ENCODE peak calls at places on chromosome 10, in ten cellular contexts. One of them, this sample, is unnamed.
A peak's percentile ranks its signal among the peaks of the same experiment; 100 is the strongest.

GRCh38 chr10:113600569-113600968 is 47.7 kb downstream of the HABP2 start:
- DNase-seq in K562: no peak
- DNase-seq in breast epithelium: no peak
- DNase-seq in stomach: no peak
- DNase-seq in sigmoid colon: no peak
- DNase-seq in transverse colon: no peak
- DNase-seq in SK-N-MC: no peak
- DNase-seq in GM23338: no peak
- DNase-seq in spleen: no peak
- DNase-seq in prostate gland: no peak
- DNase-seq in this sample: no peak

GRCh38 chr10:71218046-71218832 is 5.9 kb downstream of the UNC5B start:
- DNase-seq in K562: no peak
- DNase-seq in breast epithelium: no peak
- DNase-seq in stomach: peak; percentile 35
- DNase-seq in sigmoid colon: no peak
- DNase-seq in transverse colon: no peak
- DNase-seq in SK-N-MC: no peak
- DNase-seq in GM23338: no peak
- DNase-seq in spleen: peak; percentile 47
- DNase-seq in prostate gland: no peak
- DNase-seq in this sample: no peak

GRCh38 chr10:72297281-72297967 is 23.7 kb downstream of the DDIT4 start:
- DNase-seq in K562: peak; percentile 71
- DNase-seq in breast epithelium: peak; percentile 81
- DNase-seq in stomach: peak; percentile 79
- DNase-seq in sigmoid colon: peak; percentile 93
- DNase-seq in transverse colon: peak; percentile 91
- DNase-seq in SK-N-MC: peak; percentile 63
- DNase-seq in GM23338: peak; percentile 28
- DNase-seq in spleen: peak; percentile 99
- DNase-seq in prostate gland: peak; percentile 48
- DNase-seq in this sample: peak; percentile 93

GRCh38 chr10:69571618-69572158 is 1.5 kb downstream of the NEUROG3 start:
- DNase-seq in K562: no peak
- DNase-seq in breast epithelium: no peak
- DNase-seq in stomach: no peak
- DNase-seq in sigmoid colon: no peak
- DNase-seq in transverse colon: no peak
- DNase-seq in SK-N-MC: no peak
- DNase-seq in GM23338: peak; percentile 66
- DNase-seq in spleen: no peak
- DNase-seq in prostate gland: no peak
- DNase-seq in this sample: no peak

GRCh38 chr10:96271017-96271815 is at the start of gene BLNK:
- DNase-seq in K562: no peak
- DNase-seq in breast epithelium: peak; percentile 80
- DNase-seq in stomach: peak; percentile 90
- DNase-seq in sigmoid colon: peak; percentile 91
- DNase-seq in transverse colon: peak; percentile 86
- DNase-seq in SK-N-MC: no peak
- DNase-seq in GM23338: no peak
- DNase-seq in spleen: peak; percentile 82
- DNase-seq in prostate gland: peak; percentile 96
- DNase-seq in this sample: peak; percentile 90

GRCh38 chr10:119917777-119918176 is 25.2 kb downstream of the SEC23IP start:
- DNase-seq in K562: no peak
- DNase-seq in breast epithelium: no peak
- DNase-seq in stomach: no peak
- DNase-seq in sigmoid colon: no peak
- DNase-seq in transverse colon: no peak
- DNase-seq in SK-N-MC: no peak
- DNase-seq in GM23338: no peak
- DNase-seq in spleen: no peak
- DNase-seq in prostate gland: no peak
- DNase-seq in this sample: no peak

GRCh38 chr10:113386005-113386404 is 166.8 kb upstream of the HABP2 start:
- DNase-seq in K562: no peak
- DNase-seq in breast epithelium: no peak
- DNase-seq in stomach: no peak
- DNase-seq in sigmoid colon: no peak
- DNase-seq in transverse colon: no peak
- DNase-seq in SK-N-MC: no peak
- DNase-seq in GM23338: no peak
- DNase-seq in spleen: no peak
- DNase-seq in prostate gland: no peak
- DNase-seq in this sample: no peak

GRCh38 chr10:43706166-43706565 is 57.5 kb upstream of the ZNF32 start:
- DNase-seq in K562: no peak
- DNase-seq in breast epithelium: no peak
- DNase-seq in stomach: no peak
- DNase-seq in sigmoid colon: no peak
- DNase-seq in transverse colon: no peak
- DNase-seq in SK-N-MC: no peak
- DNase-seq in GM23338: no peak
- DNase-seq in spleen: peak; percentile 45
- DNase-seq in prostate gland: no peak
- DNase-seq in this sample: peak; percentile 74

DNA sequence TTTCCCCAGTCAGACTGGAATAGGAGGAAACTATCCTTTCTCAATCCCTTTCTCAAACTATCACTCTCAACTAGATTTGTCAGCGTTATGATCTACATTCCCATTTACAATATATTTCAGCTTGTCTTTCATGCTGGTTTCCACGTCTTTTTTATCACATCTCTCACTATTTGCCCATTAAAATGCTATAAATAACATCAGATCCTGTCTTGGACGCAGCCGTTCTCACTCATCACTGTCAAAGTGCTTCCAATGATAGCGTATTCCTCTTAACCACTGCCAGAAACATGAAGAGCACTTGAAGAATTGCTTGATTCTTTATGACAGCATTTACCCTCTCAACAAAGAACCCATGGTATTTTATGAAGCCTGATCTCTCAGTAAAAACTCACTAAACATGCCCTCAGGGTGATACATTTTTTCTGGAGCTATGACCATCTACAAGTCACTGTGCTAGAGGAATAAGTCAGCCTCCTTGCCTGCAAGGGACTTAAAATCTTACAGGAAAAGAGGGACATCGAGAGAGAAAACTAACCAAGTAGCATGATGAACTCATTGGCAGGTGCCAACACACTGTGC is 205.6 kb upstream of the PFKP start:
- DNase-seq in K562: no peak
- DNase-seq in breast epithelium: no peak
- DNase-seq in stomach: no peak
- DNase-seq in sigmoid colon: no peak
- DNase-seq in transverse colon: no peak
- DNase-seq in SK-N-MC: no peak
- DNase-seq in GM23338: no peak
- DNase-seq in spleen: no peak
- DNase-seq in prostate gland: no peak
- DNase-seq in this sample: no peak
- TF ChIP-seq POLR2AphosphoS5 in K562: no peak
- TF ChIP-seq POLR2AphosphoS5 in breast epithelium: no peak
- TF ChIP-seq POLR2AphosphoS5 in stomach: no peak
- TF ChIP-seq POLR2AphosphoS5 in sigmoid colon: no peak
- TF ChIP-seq POLR2AphosphoS5 in transverse colon: no peak
- TF ChIP-seq POLR2AphosphoS5 in SK-N-MC: no peak
- TF ChIP-seq POLR2AphosphoS5 in GM23338: no peak
- TF ChIP-seq POLR2AphosphoS5 in spleen: no peak
- TF ChIP-seq POLR2AphosphoS5 in prostate gland: no peak
- TF ChIP-seq POLR2AphosphoS5 in this sample: no peak

GRCh38 chr10:78277734-78278404 is 244.2 kb downstream of the RPS24 start:
- DNase-seq in K562: no peak
- DNase-seq in breast epithelium: no peak
- DNase-seq in stomach: no peak
- DNase-seq in sigmoid colon: peak; percentile 79
- DNase-seq in transverse colon: no peak
- DNase-seq in SK-N-MC: no peak
- DNase-seq in GM23338: no peak
- DNase-seq in spleen: peak; percentile 49
- DNase-seq in prostate gland: peak; percentile 51
- DNase-seq in this sample: no peak
- TF ChIP-seq POLR2AphosphoS5 in K562: no peak
- TF ChIP-seq POLR2AphosphoS5 in breast epithelium: no peak
- TF ChIP-seq POLR2AphosphoS5 in stomach: no peak
- TF ChIP-seq POLR2AphosphoS5 in sigmoid colon: no peak
- TF ChIP-seq POLR2AphosphoS5 in transverse colon: no peak
- TF ChIP-seq POLR2AphosphoS5 in SK-N-MC: no peak
- TF ChIP-seq POLR2AphosphoS5 in GM23338: no peak
- TF ChIP-seq POLR2AphosphoS5 in spleen: no peak
- TF ChIP-seq POLR2AphosphoS5 in prostate gland: peak; percentile 83
- TF ChIP-seq POLR2AphosphoS5 in this sample: peak; percentile 70

GRCh38 chr10:124738441-124738840 is 5.7 kb downstream of the FAM53B start:
- DNase-seq in K562: no peak
- DNase-seq in breast epithelium: no peak
- DNase-seq in stomach: no peak
- DNase-seq in sigmoid colon: peak; percentile 83
- DNase-seq in transverse colon: no peak
- DNase-seq in SK-N-MC: no peak
- DNase-seq in GM23338: no peak
- DNase-seq in spleen: no peak
- DNase-seq in prostate gland: no peak
- DNase-seq in this sample: no peak

GRCh38 chr10:124739996-124740373 is 4.2 kb downstream of the FAM53B start:
- DNase-seq in K562: no peak
- DNase-seq in breast epithelium: no peak
- DNase-seq in stomach: no peak
- DNase-seq in sigmoid colon: no peak
- DNase-seq in transverse colon: no peak
- DNase-seq in SK-N-MC: no peak
- DNase-seq in GM23338: peak; percentile 35
- DNase-seq in spleen: no peak
- DNase-seq in prostate gland: no peak
- DNase-seq in this sample: no peak

GRCh38 chr10:124737708-124738107 is 6.5 kb downstream of the FAM53B start:
- DNase-seq in K562: no peak
- DNase-seq in breast epithelium: no peak
- DNase-seq in stomach: no peak
- DNase-seq in sigmoid colon: no peak
- DNase-seq in transverse colon: no peak
- DNase-seq in SK-N-MC: no peak
- DNase-seq in GM23338: no peak
- DNase-seq in spleen: no peak
- DNase-seq in prostate gland: no peak
- DNase-seq in this sample: no peak

GRCh38 chr10:124740374-124741280 is 3.6 kb downstream of the FAM53B start:
- DNase-seq in K562: no peak
- DNase-seq in breast epithelium: no peak
- DNase-seq in stomach: no peak
- DNase-seq in sigmoid colon: peak; percentile 92
- DNase-seq in transverse colon: peak; percentile 65
- DNase-seq in SK-N-MC: no peak
- DNase-seq in GM23338: peak; percentile 46
- DNase-seq in spleen: peak; percentile 92
- DNase-seq in prostate gland: peak; percentile 45
- DNase-seq in this sample: no peak

DNA sequence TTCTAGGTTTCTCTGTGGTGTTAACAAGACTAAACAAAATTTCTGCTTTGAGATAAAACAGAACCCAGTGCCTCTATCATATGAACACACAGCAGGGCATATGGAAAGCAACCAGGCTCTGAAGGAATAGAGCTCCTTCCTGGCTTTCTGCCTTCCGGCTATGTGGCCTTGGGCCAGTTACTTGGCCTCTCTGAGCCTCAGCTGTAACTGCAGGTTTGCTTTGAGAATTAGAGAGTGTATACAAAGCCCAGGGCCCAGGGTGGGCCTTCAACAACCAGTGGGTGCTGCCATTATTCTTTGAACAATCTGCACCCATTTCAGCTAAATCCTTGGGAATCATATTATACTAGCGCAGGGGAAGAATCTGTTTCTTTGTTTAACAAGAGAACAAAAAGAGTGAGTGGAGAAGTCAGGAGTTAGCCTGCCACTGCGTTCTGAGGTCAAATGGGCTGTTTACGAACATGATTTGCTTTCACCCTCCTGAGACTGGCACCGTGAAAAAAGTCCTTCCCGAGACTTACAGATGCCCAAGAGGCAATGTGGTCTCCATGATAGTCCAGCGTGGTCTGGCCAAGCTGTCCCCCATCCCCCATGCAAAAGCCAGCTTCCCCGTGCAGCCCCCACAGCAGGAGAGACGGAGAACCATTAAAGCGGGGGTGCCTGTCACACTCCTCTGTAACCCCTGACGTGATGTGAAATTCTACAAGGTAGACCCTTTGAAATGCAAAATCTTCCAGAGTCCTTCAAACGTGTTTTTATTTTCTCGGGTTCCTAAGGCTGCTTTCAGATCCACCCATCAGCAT is 4.9 kb downstream of the FAM53B start:
- DNase-seq in K562: no peak
- DNase-seq in breast epithelium: no peak
- DNase-seq in stomach: no peak
- DNase-seq in sigmoid colon: peak; percentile 74
- DNase-seq in transverse colon: no peak
- DNase-seq in SK-N-MC: no peak
- DNase-seq in GM23338: peak; percentile 33
- DNase-seq in spleen: no peak
- DNase-seq in prostate gland: no peak
- DNase-seq in this sample: no peak
- TF ChIP-seq POLR2AphosphoS5 in K562: no peak
- TF ChIP-seq POLR2AphosphoS5 in breast epithelium: no peak
- TF ChIP-seq POLR2AphosphoS5 in stomach: peak; percentile 21
- TF ChIP-seq POLR2AphosphoS5 in sigmoid colon: peak; percentile 83
- TF ChIP-seq POLR2AphosphoS5 in transverse colon: no peak
- TF ChIP-seq POLR2AphosphoS5 in SK-N-MC: no peak
- TF ChIP-seq POLR2AphosphoS5 in GM23338: no peak
- TF ChIP-seq POLR2AphosphoS5 in spleen: no peak
- TF ChIP-seq POLR2AphosphoS5 in prostate gland: no peak
- TF ChIP-seq POLR2AphosphoS5 in this sample: no peak

DNA sequence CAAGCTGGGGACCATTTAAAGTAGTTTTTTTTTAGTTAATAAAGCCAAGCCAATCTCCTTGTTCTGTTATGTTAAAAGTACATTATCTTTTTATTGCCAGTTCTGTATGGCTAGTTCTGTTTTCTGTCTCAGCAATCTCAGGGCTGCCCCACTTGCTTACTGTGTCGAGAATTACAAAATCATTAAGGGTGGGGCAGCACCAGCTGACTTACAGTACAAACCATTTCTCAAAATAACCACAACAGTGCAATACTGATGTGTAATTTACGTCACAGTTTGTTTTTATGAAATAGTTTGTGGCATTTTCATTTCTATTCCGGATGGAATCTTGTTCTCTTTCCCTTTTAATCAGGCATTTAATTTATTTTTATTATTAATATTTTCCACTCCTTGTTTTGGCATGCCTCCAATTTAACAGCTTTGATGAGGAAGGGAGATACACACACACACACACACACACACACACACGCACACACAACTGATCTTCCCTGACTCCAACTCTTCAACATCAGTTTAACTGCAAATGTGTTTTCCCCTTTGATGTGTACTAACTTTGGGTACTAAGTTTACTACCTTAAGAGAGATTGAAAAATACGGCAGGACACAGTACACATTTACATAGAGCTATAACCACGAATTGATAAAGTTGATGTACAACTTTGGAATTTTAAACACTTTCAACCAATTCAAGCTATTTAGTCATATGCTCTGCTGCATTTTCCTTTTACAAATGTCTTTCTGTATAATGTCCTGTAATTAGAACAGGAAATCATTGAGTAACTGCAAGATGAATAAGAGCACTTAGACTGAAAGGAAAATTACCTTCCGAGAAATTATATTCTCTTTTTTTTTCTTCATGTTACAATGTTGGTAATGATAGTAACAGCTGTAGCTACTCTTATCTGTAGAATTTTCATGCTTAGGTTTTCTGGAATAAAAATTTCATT is 91.5 kb downstream of the ARID5B start:
- DNase-seq in K562: no peak
- DNase-seq in breast epithelium: peak; percentile 57
- DNase-seq in stomach: peak; percentile 52
- DNase-seq in sigmoid colon: peak; percentile 86
- DNase-seq in transverse colon: peak; percentile 56
- DNase-seq in SK-N-MC: peak; percentile 70
- DNase-seq in GM23338: no peak
- DNase-seq in spleen: no peak
- DNase-seq in prostate gland: peak; percentile 33
- DNase-seq in this sample: no peak
- TF ChIP-seq POLR2AphosphoS5 in K562: no peak
- TF ChIP-seq POLR2AphosphoS5 in breast epithelium: peak; percentile 88
- TF ChIP-seq POLR2AphosphoS5 in stomach: peak; percentile 70
- TF ChIP-seq POLR2AphosphoS5 in sigmoid colon: peak; percentile 95
- TF ChIP-seq POLR2AphosphoS5 in transverse colon: peak; percentile 78
- TF ChIP-seq POLR2AphosphoS5 in SK-N-MC: no peak
- TF ChIP-seq POLR2AphosphoS5 in GM23338: no peak
- TF ChIP-seq POLR2AphosphoS5 in spleen: peak; percentile 83
- TF ChIP-seq POLR2AphosphoS5 in prostate gland: peak; percentile 77
- TF ChIP-seq POLR2AphosphoS5 in this sample: no peak